ENCODE peak calls at places on chromosomes 11 and 22, in nine cellular contexts. T is KBM-7, C is cerebellar nuclear complex, B is psoas muscle, V is T-helper 9 cell, Y is HEK293T, R is NCI-H774, Z is NCI-H1092 treated with DMSO at 0.1 percent for 48 hours, F is HT1080. A is an unnamed sample.

GRCh38 chr11:14980854-14981253 is 8.7 kb upstream of the CALCA start:
- DNase-seq in T (no peak), C (no peak), B (no peak), V (no peak), Y (no peak), R (no peak), Z (no peak), F (peak), A (no peak)

GRCh38 chr11:93784935-93785360 is 866 bp downstream of the MED17 start:
- DNase-seq in T (no peak), C (no peak), B (no peak), V (no peak), Y (no peak), R (no peak), Z (peak), F (no peak), A (no peak)

GRCh38 chr22:31451709-31452571 is 37.7 kb downstream of the EIF4ENIF1 start:
- DNase-seq in T (peak), C (no peak), B (no peak), V (no peak), Y (peak), R (no peak), Z (peak), F (peak), A (no peak)

GRCh38 chr22:47071812-47072641 is 309.6 kb downstream of the TBC1D22A start:
- DNase-seq in T (no peak), C (no peak), B (no peak), V (no peak), Y (no peak), R (no peak), Z (no peak), F (no peak), A (no peak)

GRCh38 chr22:47123827-47124442 is 361.5 kb downstream of the TBC1D22A start:
- DNase-seq in T (no peak), C (no peak), B (no peak), V (no peak), Y (no peak), R (no peak), Z (no peak), F (no peak), A (no peak)

GRCh38 chr11:488062-488461 is 19.0 kb downstream of the RNH1 start:
- DNase-seq in T (no peak), C (no peak), B (no peak), V (no peak), Y (no peak), R (no peak), Z (no peak), F (no peak), A (no peak)

GRCh38 chr22:18033204-18033998 is 9.0 kb upstream of the MICAL3 start:
- DNase-seq in T (no peak), C (no peak), B (no peak), V (no peak), Y (no peak), R (no peak), Z (no peak), F (no peak), A (no peak)

GRCh38 chr11:125457814-125458343 is 38.2 kb downstream of the FEZ1 start:
- DNase-seq in T (no peak), C (no peak), B (peak), V (no peak), Y (no peak), R (no peak), Z (no peak), F (peak), A (peak)

GRCh38 chr22:44166877-44167276 is 13.8 kb upstream of the PARVG start:
- DNase-seq in T (no peak), C (no peak), B (no peak), V (no peak), Y (no peak), R (no peak), Z (no peak), F (no peak), A (no peak)

GRCh38 chr22:32018056-32018455 is 25.0 kb upstream of the SLC5A1 start:
- DNase-seq in T (no peak), C (no peak), B (no peak), V (no peak), Y (no peak), R (no peak), Z (no peak), F (peak), A (no peak)

GRCh38 chr11:79165908-79166307 is 274.9 kb downstream of the TENM4 start:
- DNase-seq in T (no peak), C (no peak), B (no peak), V (no peak), Y (no peak), R (no peak), Z (no peak), F (no peak), A (no peak)

GRCh38 chr11:33294797-33295196 is 37.6 kb downstream of the HIPK3 start:
- DNase-seq in T (no peak), C (no peak), B (no peak), V (no peak), Y (no peak), R (no peak), Z (no peak), F (no peak), A (no peak)

GRCh38 chr11:3094223-3094824 is 37.1 kb upstream of the CARS1 start:
- DNase-seq in T (no peak), C (no peak), B (no peak), V (no peak), Y (no peak), R (no peak), Z (no peak), F (no peak), A (no peak)

GRCh38 chr11:59551651-59552521 is 40.5 kb downstream of the OR4D9 start:
- DNase-seq in T (no peak), C (no peak), B (no peak), V (no peak), Y (no peak), R (peak), Z (no peak), F (peak), A (no peak)

GRCh38 chr22:35809816-35810215 is 92.1 kb downstream of the APOL5 start:
- DNase-seq in T (no peak), C (no peak), B (no peak), V (no peak), Y (no peak), R (no peak), Z (no peak), F (no peak), A (no peak)

GRCh38 chr22:41216984-41217383 is 11.9 kb downstream of the L3MBTL2 start:
- DNase-seq in T (no peak), C (no peak), B (no peak), V (no peak), Y (no peak), R (no peak), Z (peak), F (no peak), A (no peak)

GRCh38 chr11:3091081-3091845 is 34.0 kb upstream of the CARS1 start:
- DNase-seq in T (no peak), C (no peak), B (no peak), V (no peak), Y (no peak), R (no peak), Z (no peak), F (no peak), A (no peak)

GRCh38 chr11:34899633-34900016 is 16.6 kb downstream of the APIP start:
- DNase-seq in T (no peak), C (no peak), B (no peak), V (no peak), Y (no peak), R (no peak), Z (no peak), F (no peak), A (no peak)

GRCh38 chr22:24506802-24507438 is 11.8 kb downstream of the UPB1 start:
- DNase-seq in T (no peak), C (no peak), B (no peak), V (no peak), Y (no peak), R (peak), Z (peak), F (no peak), A (no peak)

GRCh38 chr11:19633276-19633675 is 79.4 kb upstream of the NAV2 start:
- DNase-seq in T (no peak), C (no peak), B (peak), V (no peak), Y (no peak), R (no peak), Z (peak), F (no peak), A (peak)

GRCh38 chr22:49011769-49012598 is 815.7 kb downstream of the BRD1 start:
- DNase-seq in T (no peak), C (no peak), B (no peak), V (no peak), Y (no peak), R (no peak), Z (no peak), F (no peak), A (no peak)

GRCh38 chr11:45304111-45304991 is 18.2 kb upstream of the SYT13 start:
- DNase-seq in T (no peak), C (no peak), B (no peak), V (no peak), Y (no peak), R (no peak), Z (no peak), F (no peak), A (no peak)

GRCh38 chr11:62588966-62589637 is 2.2 kb downstream of the TUT1 start:
- DNase-seq in T (peak), C (no peak), B (no peak), V (no peak), Y (no peak), R (no peak), Z (no peak), F (peak), A (peak)

GRCh38 chr11:45158891-45159605 is 12.6 kb downstream of the PRDM11 start:
- DNase-seq in T (no peak), C (no peak), B (no peak), V (no peak), Y (no peak), R (no peak), Z (no peak), F (no peak), A (no peak)

GRCh38 chr11:119721129-119722120 is 7.6 kb downstream of the NECTIN1 start:
- DNase-seq in T (no peak), C (no peak), B (no peak), V (no peak), Y (peak), R (peak), Z (peak), F (peak), A (no peak)

GRCh38 chr11:113773416-113774173 is at the start of gene ZW10:
- DNase-seq in T (peak), C (peak), B (peak), V (peak), Y (peak), R (peak), Z (peak), F (peak), A (peak)

GRCh38 chr11:134050541-134051383 is 18.1 kb upstream of the JAM3 start:
- DNase-seq in T (peak), C (no peak), B (peak), V (peak), Y (peak), R (peak), Z (peak), F (peak), A (peak)

GRCh38 chr11:79493555-79494171 is 52.8 kb upstream of the TENM4 start:
- DNase-seq in T (peak), C (no peak), B (peak), V (peak), Y (peak), R (no peak), Z (peak), F (peak), A (peak)

GRCh38 chr11:107840120-107840479 is 18.5 kb downstream of the SLC35F2 start:
- DNase-seq in T (no peak), C (no peak), B (no peak), V (no peak), Y (no peak), R (no peak), Z (no peak), F (no peak), A (no peak)

GRCh38 chr11:130908770-130909625 is 7.3 kb downstream of the SNX19 start:
- DNase-seq in T (no peak), C (no peak), B (no peak), V (no peak), Y (no peak), R (no peak), Z (no peak), F (peak), A (no peak)

GRCh38 chr11:119417726-119418540 is 5.0 kb downstream of the THY1 start:
- DNase-seq in T (no peak), C (no peak), B (no peak), V (no peak), Y (no peak), R (no peak), Z (no peak), F (peak), A (no peak)

GRCh38 chr11:73258104-73258684 is 13.9 kb upstream of the P2RY6 start:
- DNase-seq in T (no peak), C (no peak), B (no peak), V (no peak), Y (no peak), R (no peak), Z (no peak), F (no peak), A (no peak)

GRCh38 chr11:22130462-22131053 is 62.3 kb upstream of the ANO5 start:
- DNase-seq in T (peak), C (no peak), B (no peak), V (no peak), Y (peak), R (peak), Z (peak), F (peak), A (no peak)

GRCh38 chr11:70070736-70071135 is 7.4 kb upstream of the ANO1 start:
- DNase-seq in T (no peak), C (no peak), B (no peak), V (no peak), Y (no peak), R (no peak), Z (no peak), F (no peak), A (no peak)